ENCODE peak calls at places on chromosome 16, in nine cellular contexts. Y, S, C, W, G, A, R, O and M are unnamed samples.

GRCh38 chr16:50712568-50712914 is 19.1 kb downstream of the NOD2 start:
- DNase-seq in Y (no peak), S (no peak), C (no peak), W (no peak), G (no peak), A (no peak), R (no peak), O (no peak), M (no peak)

GRCh38 chr16:64403352-64403751 is 718.5 kb downstream of the CDH11 start:
- DNase-seq in Y (no peak), S (no peak), C (no peak), W (no peak), G (no peak), A (no peak), R (no peak), O (no peak), M (no peak)

GRCh38 chr16:85936761-85937343 is 37.9 kb downstream of the IRF8 start:
- DNase-seq in Y (no peak), S (no peak), C (no peak), W (no peak), G (no peak), A (peak; percentile 17), R (no peak), O (no peak), M (no peak)

GRCh38 chr16:10296956-10297340 is 88.9 kb upstream of the ATF7IP2 start:
- DNase-seq in Y (no peak), S (no peak), C (no peak), W (no peak), G (no peak), A (no peak), R (no peak), O (no peak), M (no peak)

GRCh38 chr16:57959804-57960203 is 11.1 kb downstream of the CNGB1 start:
- DNase-seq in Y (no peak), S (no peak), C (no peak), W (no peak), G (no peak), A (no peak), R (no peak), O (no peak), M (no peak)

GRCh38 chr16:11681526-11681925 is 13.3 kb downstream of the SNN start:
- DNase-seq in Y (no peak), S (no peak), C (no peak), W (no peak), G (no peak), A (no peak), R (no peak), O (no peak), M (no peak)

GRCh38 chr16:31248344-31248743 is 11.4 kb upstream of the ITGAM start:
- DNase-seq in Y (no peak), S (peak; percentile 17), C (no peak), W (no peak), G (no peak), A (no peak), R (no peak), O (no peak), M (no peak)

GRCh38 chr16:63938661-63939060 is 1183.2 kb downstream of the CDH11 start:
- DNase-seq in Y (no peak), S (no peak), C (no peak), W (no peak), G (no peak), A (no peak), R (no peak), O (no peak), M (no peak)

GRCh38 chr16:21611546-21612384 is 12.4 kb downstream of the METTL9 start:
- DNase-seq in Y (no peak), S (peak; percentile 86), C (no peak), W (no peak), G (no peak), A (no peak), R (no peak), O (no peak), M (no peak)

GRCh38 chr16:62041401-62041800 is 5.2 kb upstream of the CDH8 start:
- DNase-seq in Y (peak; percentile 39), S (peak; percentile 33), C (peak; percentile 47), W (no peak), G (peak; percentile 70), A (peak; percentile 56), R (no peak), O (no peak), M (peak; percentile 42)

GRCh38 chr16:4006441-4006989 is 109.7 kb downstream of the ADCY9 start:
- DNase-seq in Y (no peak), S (no peak), C (no peak), W (no peak), G (no peak), A (no peak), R (no peak), O (no peak), M (peak; percentile 22)

GRCh38 chr16:12509121-12509520 is 294.6 kb downstream of the CPPED1 start:
- DNase-seq in Y (no peak), S (no peak), C (no peak), W (no peak), G (no peak), A (no peak), R (no peak), O (peak; percentile 57), M (no peak)

GRCh38 chr16:86335266-86336172 is 174.8 kb upstream of the FOXF1 start:
- DNase-seq in Y (no peak), S (no peak), C (no peak), W (no peak), G (no peak), A (no peak), R (no peak), O (no peak), M (no peak)

GRCh38 chr16:80208015-80208414 is 332.8 kb upstream of the DYNLRB2 start:
- DNase-seq in Y (no peak), S (peak; percentile 87), C (no peak), W (no peak), G (no peak), A (no peak), R (no peak), O (no peak), M (no peak)

GRCh38 chr16:22267764-22268163 is 29.4 kb upstream of the POLR3E start:
- DNase-seq in Y (no peak), S (no peak), C (no peak), W (no peak), G (no peak), A (no peak), R (no peak), O (no peak), M (no peak)

GRCh38 chr16:54040975-54041374 is 245.6 kb downstream of the IRX3 start:
- DNase-seq in Y (no peak), S (no peak), C (no peak), W (no peak), G (no peak), A (no peak), R (no peak), O (no peak), M (no peak)

GRCh38 chr16:24336491-24336890 is 80.4 kb downstream of the CACNG3 start:
- DNase-seq in Y (no peak), S (no peak), C (no peak), W (no peak), G (no peak), A (no peak), R (no peak), O (no peak), M (no peak)

GRCh38 chr16:54135361-54136275 is 151.0 kb downstream of the IRX3 start:
- DNase-seq in Y (no peak), S (peak; percentile 81), C (no peak), W (no peak), G (no peak), A (peak; percentile 85), R (no peak), O (no peak), M (no peak)

GRCh38 chr16:77759821-77760220 is 28.5 kb upstream of the VAT1L start:
- DNase-seq in Y (no peak), S (no peak), C (no peak), W (no peak), G (no peak), A (peak; percentile 13), R (no peak), O (no peak), M (no peak)

GRCh38 chr16:84618428-84619102 is 687 bp upstream of the COTL1 start:
- DNase-seq in Y (no peak), S (peak; percentile 97), C (no peak), W (no peak), G (no peak), A (peak; percentile 97), R (no peak), O (peak; percentile 81), M (peak; percentile 5)

GRCh38 chr16:88349903-88350900 is 32.6 kb upstream of the ZNF469 start:
- DNase-seq in Y (no peak), S (no peak), C (no peak), W (no peak), G (no peak), A (no peak), R (no peak), O (no peak), M (no peak)

GRCh38 chr16:73480381-73480780 is 432.5 kb upstream of the ZFHX3 start:
- DNase-seq in Y (no peak), S (no peak), C (no peak), W (no peak), G (no peak), A (no peak), R (no peak), O (no peak), M (no peak)

GRCh38 chr16:35134471-35134870 is 1675.1 kb downstream of the TP53TG3F start:
- DNase-seq in Y (no peak), S (peak; percentile 97), C (no peak), W (no peak), G (no peak), A (no peak), R (no peak), O (no peak), M (no peak)

GRCh38 chr16:68236804-68237242 is 896 bp upstream of the ESRP2 start:
- DNase-seq in Y (peak; percentile 24), S (peak; percentile 57), C (no peak), W (no peak), G (no peak), A (no peak), R (no peak), O (no peak), M (no peak)

GRCh38 chr16:50444546-50444945 is 75.8 kb upstream of the BRD7 start:
- DNase-seq in Y (no peak), S (no peak), C (no peak), W (no peak), G (no peak), A (no peak), R (no peak), O (no peak), M (no peak)

GRCh38 chr16:2364638-2365210 is 24.2 kb upstream of the ABCA3 start:
- DNase-seq in Y (no peak), S (no peak), C (no peak), W (no peak), G (no peak), A (no peak), R (no peak), O (no peak), M (no peak)

GRCh38 chr16:64184156-64184555 is 937.7 kb downstream of the CDH11 start:
- DNase-seq in Y (no peak), S (no peak), C (no peak), W (no peak), G (no peak), A (peak; percentile 4), R (no peak), O (no peak), M (no peak)